ENCODE peak calls at places on chromosomes 7 and 10, in eight cellular contexts. One of them, this sample, is unnamed.

GRCh38 chr7:94547128-94547527 is 37.5 kb downstream of the CASD1 start:
- DNase-seq in K562: no peak
- DNase-seq in ovary: no peak
- DNase-seq in A549: no peak
- DNase-seq in CD8-positive, alpha-beta memory T cell: no peak
- DNase-seq in mammary epithelial cell: no peak
- DNase-seq in fibroblast of lung: no peak
- DNase-seq in aorta: no peak
- DNase-seq in this sample: no peak

GRCh38 chr7:114047889-114048288 is 129.1 kb upstream of the PPP1R3A start:
- DNase-seq in fibroblast of lung: peak; percentile 77
- DNase-seq in aorta: no peak
- DNase-seq in mammary epithelial cell: peak; percentile 19
- DNase-seq in ovary: no peak
- DNase-seq in A549: no peak
- DNase-seq in CD8-positive, alpha-beta memory T cell: no peak
- DNase-seq in K562: no peak
- DNase-seq in this sample: no peak

GRCh38 chr10:1733720-1734119 is 3.6 kb downstream of the ADARB2 start:
- DNase-seq in ovary: no peak
- DNase-seq in aorta: no peak
- DNase-seq in K562: no peak
- DNase-seq in CD8-positive, alpha-beta memory T cell: no peak
- DNase-seq in A549: no peak
- DNase-seq in mammary epithelial cell: no peak
- DNase-seq in fibroblast of lung: no peak
- DNase-seq in this sample: no peak

GRCh38 chr10:35416628-35417625 is 80.6 kb downstream of the CCNY start:
- DNase-seq in K562: no peak
- DNase-seq in aorta: no peak
- DNase-seq in A549: no peak
- DNase-seq in CD8-positive, alpha-beta memory T cell: peak; percentile 8
- DNase-seq in mammary epithelial cell: no peak
- DNase-seq in ovary: no peak
- DNase-seq in fibroblast of lung: peak; percentile 66
- DNase-seq in this sample: no peak

GRCh38 chr10:115030483-115031200 is 62.5 kb upstream of the ATRNL1 start:
- DNase-seq in fibroblast of lung: no peak
- DNase-seq in mammary epithelial cell: no peak
- DNase-seq in CD8-positive, alpha-beta memory T cell: no peak
- DNase-seq in aorta: no peak
- DNase-seq in ovary: no peak
- DNase-seq in K562: no peak
- DNase-seq in A549: no peak
- DNase-seq in this sample: no peak

GRCh38 chr7:49624611-49625010 is 148.8 kb upstream of the VWC2 start:
- DNase-seq in ovary: no peak
- DNase-seq in fibroblast of lung: no peak
- DNase-seq in aorta: no peak
- DNase-seq in mammary epithelial cell: no peak
- DNase-seq in A549: no peak
- DNase-seq in CD8-positive, alpha-beta memory T cell: no peak
- DNase-seq in K562: no peak
- DNase-seq in this sample: no peak

GRCh38 chr7:128084896-128085608 is 53.8 kb upstream of the LRRC4 start:
- DNase-seq in aorta: no peak
- DNase-seq in fibroblast of lung: peak; percentile 69
- DNase-seq in CD8-positive, alpha-beta memory T cell: no peak
- DNase-seq in K562: no peak
- DNase-seq in mammary epithelial cell: no peak
- DNase-seq in A549: no peak
- DNase-seq in ovary: no peak
- DNase-seq in this sample: no peak

GRCh38 chr10:104650072-104650471 is 9.0 kb downstream of the SORCS3 start:
- DNase-seq in mammary epithelial cell: no peak
- DNase-seq in fibroblast of lung: no peak
- DNase-seq in ovary: no peak
- DNase-seq in CD8-positive, alpha-beta memory T cell: no peak
- DNase-seq in K562: no peak
- DNase-seq in A549: no peak
- DNase-seq in aorta: no peak
- DNase-seq in this sample: no peak

GRCh38 chr7:107972986-107973385 is 30.0 kb downstream of the LAMB1 start:
- DNase-seq in A549: no peak
- DNase-seq in CD8-positive, alpha-beta memory T cell: no peak
- DNase-seq in fibroblast of lung: no peak
- DNase-seq in mammary epithelial cell: peak; percentile 89
- DNase-seq in aorta: no peak
- DNase-seq in ovary: no peak
- DNase-seq in K562: no peak
- DNase-seq in this sample: no peak

GRCh38 chr10:51308096-51308495 is 233.8 kb downstream of the PRKG1 start:
- DNase-seq in mammary epithelial cell: no peak
- DNase-seq in fibroblast of lung: no peak
- DNase-seq in K562: no peak
- DNase-seq in CD8-positive, alpha-beta memory T cell: no peak
- DNase-seq in aorta: no peak
- DNase-seq in A549: no peak
- DNase-seq in ovary: no peak
- DNase-seq in this sample: no peak

GRCh38 chr7:150451097-150451793 is 815 bp downstream of the GIMAP8 start:
- DNase-seq in fibroblast of lung: no peak
- DNase-seq in K562: no peak
- DNase-seq in A549: no peak
- DNase-seq in aorta: peak; percentile 86
- DNase-seq in CD8-positive, alpha-beta memory T cell: peak; percentile 80
- DNase-seq in ovary: no peak
- DNase-seq in mammary epithelial cell: no peak
- DNase-seq in this sample: no peak

GRCh38 chr7:128869138-128869943 is 6.7 kb downstream of the ATP6V1F start:
- DNase-seq in K562: no peak
- DNase-seq in mammary epithelial cell: peak; percentile 36
- DNase-seq in ovary: peak; percentile 49
- DNase-seq in CD8-positive, alpha-beta memory T cell: peak; percentile 39
- DNase-seq in fibroblast of lung: peak; percentile 42
- DNase-seq in aorta: peak; percentile 55
- DNase-seq in A549: peak; percentile 30
- DNase-seq in this sample: no peak

GRCh38 chr7:44460325-44460724 is 30.1 kb downstream of the NUDCD3 start:
- DNase-seq in aorta: no peak
- DNase-seq in CD8-positive, alpha-beta memory T cell: peak; percentile 90
- DNase-seq in fibroblast of lung: peak; percentile 10
- DNase-seq in mammary epithelial cell: peak; percentile 30
- DNase-seq in K562: no peak
- DNase-seq in A549: no peak
- DNase-seq in ovary: no peak
- DNase-seq in this sample: no peak

GRCh38 chr10:55370021-55370420 is 569.0 kb upstream of the PCDH15 start:
- DNase-seq in ovary: no peak
- DNase-seq in fibroblast of lung: peak; percentile 76
- DNase-seq in A549: no peak
- DNase-seq in K562: no peak
- DNase-seq in aorta: no peak
- DNase-seq in CD8-positive, alpha-beta memory T cell: no peak
- DNase-seq in mammary epithelial cell: no peak
- DNase-seq in this sample: no peak

GRCh38 chr10:55367555-55367954 is 566.5 kb upstream of the PCDH15 start:
- DNase-seq in CD8-positive, alpha-beta memory T cell: no peak
- DNase-seq in K562: no peak
- DNase-seq in fibroblast of lung: no peak
- DNase-seq in mammary epithelial cell: no peak
- DNase-seq in ovary: no peak
- DNase-seq in A549: no peak
- DNase-seq in aorta: no peak
- DNase-seq in this sample: no peak

GRCh38 chr10:55374060-55374459 is 573.0 kb upstream of the PCDH15 start:
- DNase-seq in K562: no peak
- DNase-seq in aorta: no peak
- DNase-seq in A549: no peak
- DNase-seq in fibroblast of lung: peak; percentile 8
- DNase-seq in mammary epithelial cell: no peak
- DNase-seq in CD8-positive, alpha-beta memory T cell: no peak
- DNase-seq in ovary: no peak
- DNase-seq in this sample: no peak

GRCh38 chr10:55368467-55368866 is 567.4 kb upstream of the PCDH15 start:
- DNase-seq in aorta: no peak
- DNase-seq in mammary epithelial cell: no peak
- DNase-seq in fibroblast of lung: no peak
- DNase-seq in K562: no peak
- DNase-seq in CD8-positive, alpha-beta memory T cell: no peak
- DNase-seq in A549: no peak
- DNase-seq in ovary: no peak
- DNase-seq in this sample: no peak
- H3K4me1 ChIP-seq in aorta: no peaks in the 10 kb centered on the region
- H3K4me1 ChIP-seq in mammary epithelial cell: no peaks in the 10 kb centered on the region
- H3K4me1 ChIP-seq in fibroblast of lung: no peaks in the 10 kb centered on the region
- H3K4me1 ChIP-seq in K562: no peaks in the 10 kb centered on the region
- H3K4me1 ChIP-seq in CD8-positive, alpha-beta memory T cell: no peaks in the 10 kb centered on the region
- H3K4me1 ChIP-seq in A549: no peaks in the 10 kb centered on the region
- H3K4me1 ChIP-seq in ovary: no peaks in the 10 kb centered on the region
- H3K4me1 ChIP-seq in this sample: no peaks in the 10 kb centered on the region

GRCh38 chr10:63700209-63700934 is 179.2 kb downstream of the REEP3 start:
- DNase-seq in mammary epithelial cell: peak; percentile 98
- DNase-seq in A549: peak; percentile 73
- DNase-seq in aorta: peak; percentile 69
- DNase-seq in CD8-positive, alpha-beta memory T cell: no peak
- DNase-seq in ovary: no peak
- DNase-seq in fibroblast of lung: peak; percentile 99
- DNase-seq in K562: no peak
- DNase-seq in this sample: no peak
- H3K4me3 ChIP-seq in mammary epithelial cell: no peak overlapping the region
- H3K4me3 ChIP-seq in A549: no peak overlapping the region
- H3K4me3 ChIP-seq in aorta: no peak overlapping the region
- H3K4me3 ChIP-seq in CD8-positive, alpha-beta memory T cell: no peak overlapping the region
- H3K4me3 ChIP-seq in ovary: no peak overlapping the region
- H3K4me3 ChIP-seq in fibroblast of lung: no peak overlapping the region
- H3K4me3 ChIP-seq in K562: no peak overlapping the region
- H3K4me3 ChIP-seq in this sample: no peak overlapping the region

GRCh38 chr10:124527996-124528395 is 66.4 kb downstream of the LHPP start:
- DNase-seq in aorta: no peak
- DNase-seq in fibroblast of lung: no peak
- DNase-seq in K562: no peak
- DNase-seq in ovary: no peak
- DNase-seq in CD8-positive, alpha-beta memory T cell: no peak
- DNase-seq in mammary epithelial cell: no peak
- DNase-seq in A549: no peak
- DNase-seq in this sample: no peak

GRCh38 chr10:124530816-124531215 is 69.2 kb downstream of the LHPP start:
- DNase-seq in CD8-positive, alpha-beta memory T cell: no peak
- DNase-seq in mammary epithelial cell: no peak
- DNase-seq in K562: no peak
- DNase-seq in fibroblast of lung: no peak
- DNase-seq in A549: no peak
- DNase-seq in aorta: no peak
- DNase-seq in ovary: no peak
- DNase-seq in this sample: no peak

GRCh38 chr10:124530215-124530665 is 68.6 kb downstream of the LHPP start:
- DNase-seq in K562: peak; percentile 84
- DNase-seq in CD8-positive, alpha-beta memory T cell: peak; percentile 78
- DNase-seq in A549: peak; percentile 81
- DNase-seq in ovary: peak; percentile 89
- DNase-seq in mammary epithelial cell: peak; percentile 66
- DNase-seq in fibroblast of lung: peak; percentile 67
- DNase-seq in aorta: peak; percentile 91
- DNase-seq in this sample: peak; percentile 37

GRCh38 chr10:124532106-124532641 is 70.6 kb downstream of the LHPP start:
- DNase-seq in CD8-positive, alpha-beta memory T cell: no peak
- DNase-seq in K562: peak; percentile 55
- DNase-seq in fibroblast of lung: no peak
- DNase-seq in ovary: peak; percentile 35
- DNase-seq in A549: peak; percentile 41
- DNase-seq in mammary epithelial cell: peak; percentile 56
- DNase-seq in aorta: no peak
- DNase-seq in this sample: no peak

DNA sequence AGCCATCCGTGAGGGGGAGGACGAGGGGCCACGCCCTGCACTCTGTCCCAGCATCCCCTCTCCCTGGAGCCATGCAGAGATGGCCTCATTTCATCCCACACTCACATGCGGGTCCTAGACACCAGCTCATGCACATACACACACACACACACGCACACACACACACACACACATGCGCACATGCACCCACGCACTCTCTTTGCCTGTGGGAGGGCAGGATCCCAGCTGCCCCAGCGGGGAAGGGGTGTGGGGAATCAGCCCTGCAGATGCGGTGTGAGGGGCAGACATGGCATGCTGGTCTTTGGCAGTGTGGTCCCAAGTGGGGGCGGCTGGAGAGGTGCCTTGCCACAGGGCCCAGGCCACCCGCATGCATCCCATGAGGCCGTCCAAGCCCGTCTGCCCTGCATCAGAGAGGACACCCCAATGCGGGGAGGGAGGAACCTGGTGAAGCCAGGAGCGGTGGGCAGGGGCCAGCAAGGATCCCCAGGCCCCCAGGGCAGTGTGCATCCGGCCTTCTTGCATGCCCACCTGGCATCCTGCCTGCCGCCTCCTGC is 68.1 kb downstream of the LHPP start:
- DNase-seq in mammary epithelial cell: no peak
- DNase-seq in aorta: peak; percentile 46
- DNase-seq in fibroblast of lung: no peak
- DNase-seq in K562: peak; percentile 21
- DNase-seq in CD8-positive, alpha-beta memory T cell: no peak
- DNase-seq in A549: no peak
- DNase-seq in ovary: no peak
- DNase-seq in this sample: no peak
- H3K4me1 ChIP-seq in mammary epithelial cell: peaks cover 20% of the 10 kb centered on the region
- H3K4me1 ChIP-seq in aorta: no peaks in the 10 kb centered on the region
- H3K4me1 ChIP-seq in fibroblast of lung: no peaks in the 10 kb centered on the region
- H3K4me1 ChIP-seq in K562: peaks cover 56% of the 10 kb centered on the region
- H3K4me1 ChIP-seq in CD8-positive, alpha-beta memory T cell: no peaks in the 10 kb centered on the region
- H3K4me1 ChIP-seq in A549: peaks cover 5% of the 10 kb centered on the region
- H3K4me1 ChIP-seq in ovary: peaks cover 10% of the 10 kb centered on the region
- H3K4me1 ChIP-seq in this sample: peaks cover 4% of the 10 kb centered on the region

GRCh38 chr10:75226656-75227055 is 9.1 kb downstream of the COMTD1 start:
- DNase-seq in mammary epithelial cell: no peak
- DNase-seq in K562: no peak
- DNase-seq in A549: no peak
- DNase-seq in ovary: no peak
- DNase-seq in aorta: no peak
- DNase-seq in fibroblast of lung: no peak
- DNase-seq in CD8-positive, alpha-beta memory T cell: no peak
- DNase-seq in this sample: no peak
- H3K4me3 ChIP-seq in mammary epithelial cell: no peak overlapping the region
- H3K4me3 ChIP-seq in K562: no peak overlapping the region
- H3K4me3 ChIP-seq in A549: no peak overlapping the region
- H3K4me3 ChIP-seq in ovary: no peak overlapping the region
- H3K4me3 ChIP-seq in aorta: no peak overlapping the region
- H3K4me3 ChIP-seq in fibroblast of lung: no peak overlapping the region
- H3K4me3 ChIP-seq in CD8-positive, alpha-beta memory T cell: no peak overlapping the region
- H3K4me3 ChIP-seq in this sample: peak overlapping the region; percentile 7